ENCODE peak calls at places on chromosome 21, in ten cellular contexts. One of them, this sample, is unnamed.

GRCh38 chr21:21268885-21269284 is 270.7 kb downstream of the NCAM2 start:
- DNase-seq in cardiac muscle cell: no peak
- DNase-seq in A549: no peak
- DNase-seq in fibroblast of mammary gland: no peak
- DNase-seq in AG04450: no peak
- DNase-seq in IMR-90: no peak
- DNase-seq in esophagus squamous epithelium: no peak
- DNase-seq in endothelial cell of umbilical vein: no peak
- DNase-seq in ovary: no peak
- DNase-seq in lower leg skin: no peak
- DNase-seq in this sample: no peak

GRCh38 chr21:27301216-27301615 is 334.3 kb upstream of the ADAMTS5 start:
- DNase-seq in ovary: no peak
- DNase-seq in lower leg skin: no peak
- DNase-seq in fibroblast of mammary gland: peak
- DNase-seq in esophagus squamous epithelium: no peak
- DNase-seq in endothelial cell of umbilical vein: no peak
- DNase-seq in AG04450: peak
- DNase-seq in A549: no peak
- DNase-seq in cardiac muscle cell: no peak
- DNase-seq in IMR-90: peak
- DNase-seq in this sample: no peak

GRCh38 chr21:36156815-36157670 is at the start of gene DOP1B:
- DNase-seq in ovary: no peak
- DNase-seq in IMR-90: no peak
- DNase-seq in AG04450: no peak
- DNase-seq in lower leg skin: peak
- DNase-seq in esophagus squamous epithelium: no peak
- DNase-seq in A549: no peak
- DNase-seq in cardiac muscle cell: no peak
- DNase-seq in fibroblast of mammary gland: no peak
- DNase-seq in endothelial cell of umbilical vein: peak
- DNase-seq in this sample: peak

GRCh38 chr21:39863111-39863510 is 4.1 kb upstream of the PCP4 start:
- DNase-seq in A549: no peak
- DNase-seq in esophagus squamous epithelium: no peak
- DNase-seq in lower leg skin: no peak
- DNase-seq in IMR-90: no peak
- DNase-seq in fibroblast of mammary gland: no peak
- DNase-seq in AG04450: no peak
- DNase-seq in endothelial cell of umbilical vein: no peak
- DNase-seq in ovary: no peak
- DNase-seq in cardiac muscle cell: no peak
- DNase-seq in this sample: no peak

GRCh38 chr21:46054447-46054846 is 43.5 kb upstream of the COL6A2 start:
- DNase-seq in A549: no peak
- DNase-seq in endothelial cell of umbilical vein: no peak
- DNase-seq in lower leg skin: peak
- DNase-seq in ovary: peak
- DNase-seq in AG04450: no peak
- DNase-seq in IMR-90: peak
- DNase-seq in cardiac muscle cell: peak
- DNase-seq in esophagus squamous epithelium: no peak
- DNase-seq in fibroblast of mammary gland: peak
- DNase-seq in this sample: no peak

GRCh38 chr21:15928686-15929085 is 198.9 kb downstream of the USP25 start:
- DNase-seq in IMR-90: no peak
- DNase-seq in A549: no peak
- DNase-seq in esophagus squamous epithelium: no peak
- DNase-seq in cardiac muscle cell: no peak
- DNase-seq in ovary: no peak
- DNase-seq in lower leg skin: no peak
- DNase-seq in AG04450: no peak
- DNase-seq in fibroblast of mammary gland: peak
- DNase-seq in endothelial cell of umbilical vein: no peak
- DNase-seq in this sample: no peak

GRCh38 chr21:34807881-34808568 is 139.2 kb downstream of the CLIC6 start:
- DNase-seq in esophagus squamous epithelium: no peak
- DNase-seq in A549: peak
- DNase-seq in endothelial cell of umbilical vein: peak
- DNase-seq in AG04450: peak
- DNase-seq in fibroblast of mammary gland: peak
- DNase-seq in IMR-90: peak
- DNase-seq in lower leg skin: peak
- DNase-seq in ovary: peak
- DNase-seq in cardiac muscle cell: peak
- DNase-seq in this sample: no peak

GRCh38 chr21:35428041-35428400 is 378.9 kb upstream of the RUNX1 start:
- DNase-seq in endothelial cell of umbilical vein: no peak
- DNase-seq in lower leg skin: no peak
- DNase-seq in A549: no peak
- DNase-seq in IMR-90: peak
- DNase-seq in ovary: no peak
- DNase-seq in esophagus squamous epithelium: no peak
- DNase-seq in fibroblast of mammary gland: peak
- DNase-seq in cardiac muscle cell: peak
- DNase-seq in AG04450: no peak
- DNase-seq in this sample: no peak

GRCh38 chr21:27190601-27191000 is 223.7 kb upstream of the ADAMTS5 start:
- DNase-seq in IMR-90: peak
- DNase-seq in fibroblast of mammary gland: peak
- DNase-seq in esophagus squamous epithelium: no peak
- DNase-seq in lower leg skin: no peak
- DNase-seq in A549: no peak
- DNase-seq in ovary: no peak
- DNase-seq in AG04450: no peak
- DNase-seq in cardiac muscle cell: peak
- DNase-seq in endothelial cell of umbilical vein: no peak
- DNase-seq in this sample: no peak

GRCh38 chr21:31576428-31576827 is 83.1 kb upstream of the SOD1 start:
- DNase-seq in fibroblast of mammary gland: peak
- DNase-seq in ovary: no peak
- DNase-seq in cardiac muscle cell: peak
- DNase-seq in endothelial cell of umbilical vein: no peak
- DNase-seq in AG04450: no peak
- DNase-seq in esophagus squamous epithelium: no peak
- DNase-seq in lower leg skin: no peak
- DNase-seq in IMR-90: no peak
- DNase-seq in A549: no peak
- DNase-seq in this sample: no peak

GRCh38 chr21:29529139-29529538 is 230.4 kb downstream of the BACH1 start:
- DNase-seq in esophagus squamous epithelium: no peak
- DNase-seq in A549: no peak
- DNase-seq in fibroblast of mammary gland: no peak
- DNase-seq in AG04450: no peak
- DNase-seq in endothelial cell of umbilical vein: no peak
- DNase-seq in cardiac muscle cell: no peak
- DNase-seq in ovary: no peak
- DNase-seq in lower leg skin: no peak
- DNase-seq in IMR-90: no peak
- DNase-seq in this sample: no peak

GRCh38 chr21:15667010-15667409 is 62.8 kb upstream of the USP25 start:
- DNase-seq in fibroblast of mammary gland: peak
- DNase-seq in cardiac muscle cell: peak
- DNase-seq in A549: peak
- DNase-seq in esophagus squamous epithelium: no peak
- DNase-seq in endothelial cell of umbilical vein: no peak
- DNase-seq in lower leg skin: no peak
- DNase-seq in AG04450: no peak
- DNase-seq in ovary: no peak
- DNase-seq in IMR-90: peak
- DNase-seq in this sample: no peak

GRCh38 chr21:26423506-26423905 is 149.6 kb downstream of the CYYR1 start:
- DNase-seq in ovary: no peak
- DNase-seq in lower leg skin: no peak
- DNase-seq in cardiac muscle cell: no peak
- DNase-seq in A549: no peak
- DNase-seq in endothelial cell of umbilical vein: no peak
- DNase-seq in esophagus squamous epithelium: no peak
- DNase-seq in AG04450: no peak
- DNase-seq in fibroblast of mammary gland: no peak
- DNase-seq in IMR-90: no peak
- DNase-seq in this sample: no peak

GRCh38 chr21:34977333-34977732 is 71.8 kb downstream of the RUNX1 start:
- DNase-seq in lower leg skin: no peak
- DNase-seq in fibroblast of mammary gland: no peak
- DNase-seq in IMR-90: no peak
- DNase-seq in cardiac muscle cell: no peak
- DNase-seq in A549: no peak
- DNase-seq in endothelial cell of umbilical vein: no peak
- DNase-seq in esophagus squamous epithelium: no peak
- DNase-seq in ovary: no peak
- DNase-seq in AG04450: no peak
- DNase-seq in this sample: no peak

GRCh38 chr21:34524671-34525601 is 12.9 kb upstream of the KCNE1 start:
- DNase-seq in lower leg skin: no peak
- DNase-seq in endothelial cell of umbilical vein: peak
- DNase-seq in AG04450: no peak
- DNase-seq in A549: no peak
- DNase-seq in cardiac muscle cell: peak
- DNase-seq in ovary: no peak
- DNase-seq in fibroblast of mammary gland: peak
- DNase-seq in IMR-90: peak
- DNase-seq in esophagus squamous epithelium: no peak
- DNase-seq in this sample: peak

DNA sequence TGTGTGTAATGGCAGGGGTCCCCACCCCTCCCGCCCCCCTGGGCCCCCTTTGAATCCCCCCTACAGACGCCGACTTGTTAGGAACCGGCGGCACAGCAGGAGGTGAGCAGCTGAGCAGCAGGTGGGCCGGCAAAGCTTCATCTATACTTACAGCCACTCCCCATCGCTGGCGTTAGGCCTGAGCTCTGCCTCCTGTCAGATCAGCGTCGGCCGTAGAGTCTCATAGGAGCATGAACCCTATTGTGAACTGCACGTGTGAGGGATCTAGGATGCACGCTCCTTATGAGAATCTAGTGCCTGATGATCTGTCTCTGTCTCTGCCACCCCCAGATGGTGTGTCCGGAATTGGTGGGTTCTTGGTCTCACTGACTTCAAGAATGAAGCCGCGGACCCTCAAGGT is 14.9 kb upstream of the VPS26C start:
- DNase-seq in endothelial cell of umbilical vein: no peak
- DNase-seq in cardiac muscle cell: no peak
- DNase-seq in esophagus squamous epithelium: no peak
- DNase-seq in IMR-90: no peak
- DNase-seq in ovary: no peak
- DNase-seq in AG04450: no peak
- DNase-seq in A549: no peak
- DNase-seq in lower leg skin: no peak
- DNase-seq in fibroblast of mammary gland: no peak
- DNase-seq in this sample: peak
- H3K4me3 ChIP-seq in endothelial cell of umbilical vein: no peak
- H3K4me3 ChIP-seq in cardiac muscle cell: no peak
- H3K4me3 ChIP-seq in esophagus squamous epithelium: no peak
- H3K4me3 ChIP-seq in IMR-90: no peak
- H3K4me3 ChIP-seq in ovary: no peak
- H3K4me3 ChIP-seq in AG04450: no peak
- H3K4me3 ChIP-seq in A549: no peak
- H3K4me3 ChIP-seq in lower leg skin: no peak
- H3K4me3 ChIP-seq in fibroblast of mammary gland: no peak
- H3K4me3 ChIP-seq in this sample: no peak

DNA sequence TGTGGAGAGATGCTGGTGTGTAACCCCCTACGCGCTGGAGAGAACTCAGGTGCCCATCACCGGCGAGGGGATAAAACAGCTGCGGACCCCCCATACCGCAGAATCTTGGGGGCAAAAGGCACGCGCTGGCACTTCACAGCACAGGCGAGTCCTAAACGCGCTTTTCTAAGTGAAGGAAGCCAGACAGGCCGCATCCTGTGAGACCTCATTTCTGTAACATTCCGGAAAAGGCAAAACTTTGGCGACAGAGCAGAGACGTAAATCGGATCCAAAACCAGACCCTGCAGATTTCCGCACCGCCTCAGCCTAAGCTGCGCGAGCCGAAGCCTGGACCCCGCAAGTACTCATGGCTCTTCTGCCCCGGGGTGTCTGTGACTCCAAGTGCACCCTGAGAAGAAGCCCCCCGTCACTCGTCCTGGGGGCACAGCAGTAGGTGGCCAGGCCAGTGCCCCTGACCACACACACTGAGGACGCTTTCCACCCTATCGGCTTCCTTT is 60.9 kb downstream of the SLX9 start:
- DNase-seq in IMR-90: no peak
- DNase-seq in A549: no peak
- DNase-seq in cardiac muscle cell: no peak
- DNase-seq in fibroblast of mammary gland: no peak
- DNase-seq in esophagus squamous epithelium: no peak
- DNase-seq in ovary: no peak
- DNase-seq in AG04450: no peak
- DNase-seq in endothelial cell of umbilical vein: no peak
- DNase-seq in lower leg skin: no peak
- DNase-seq in this sample: no peak
- H3K4me3 ChIP-seq in IMR-90: no peak
- H3K4me3 ChIP-seq in A549: no peak
- H3K4me3 ChIP-seq in cardiac muscle cell: no peak
- H3K4me3 ChIP-seq in fibroblast of mammary gland: no peak
- H3K4me3 ChIP-seq in esophagus squamous epithelium: no peak
- H3K4me3 ChIP-seq in ovary: no peak
- H3K4me3 ChIP-seq in AG04450: no peak
- H3K4me3 ChIP-seq in endothelial cell of umbilical vein: no peak
- H3K4me3 ChIP-seq in lower leg skin: no peak
- H3K4me3 ChIP-seq in this sample: no peak

GRCh38 chr21:42227909-42228708 is 9.2 kb downstream of the ABCG1 start:
- DNase-seq in AG04450: peak
- DNase-seq in lower leg skin: peak
- DNase-seq in endothelial cell of umbilical vein: peak
- DNase-seq in IMR-90: peak
- DNase-seq in esophagus squamous epithelium: peak
- DNase-seq in fibroblast of mammary gland: peak
- DNase-seq in ovary: peak
- DNase-seq in cardiac muscle cell: peak
- DNase-seq in A549: peak
- DNase-seq in this sample: peak
- H3K4me3 ChIP-seq in AG04450: no peak
- H3K4me3 ChIP-seq in lower leg skin: no peak
- H3K4me3 ChIP-seq in endothelial cell of umbilical vein: no peak
- H3K4me3 ChIP-seq in IMR-90: no peak
- H3K4me3 ChIP-seq in esophagus squamous epithelium: no peak
- H3K4me3 ChIP-seq in fibroblast of mammary gland: no peak
- H3K4me3 ChIP-seq in ovary: no peak
- H3K4me3 ChIP-seq in cardiac muscle cell: no peak
- H3K4me3 ChIP-seq in A549: no peak
- H3K4me3 ChIP-seq in this sample: no peak

DNA sequence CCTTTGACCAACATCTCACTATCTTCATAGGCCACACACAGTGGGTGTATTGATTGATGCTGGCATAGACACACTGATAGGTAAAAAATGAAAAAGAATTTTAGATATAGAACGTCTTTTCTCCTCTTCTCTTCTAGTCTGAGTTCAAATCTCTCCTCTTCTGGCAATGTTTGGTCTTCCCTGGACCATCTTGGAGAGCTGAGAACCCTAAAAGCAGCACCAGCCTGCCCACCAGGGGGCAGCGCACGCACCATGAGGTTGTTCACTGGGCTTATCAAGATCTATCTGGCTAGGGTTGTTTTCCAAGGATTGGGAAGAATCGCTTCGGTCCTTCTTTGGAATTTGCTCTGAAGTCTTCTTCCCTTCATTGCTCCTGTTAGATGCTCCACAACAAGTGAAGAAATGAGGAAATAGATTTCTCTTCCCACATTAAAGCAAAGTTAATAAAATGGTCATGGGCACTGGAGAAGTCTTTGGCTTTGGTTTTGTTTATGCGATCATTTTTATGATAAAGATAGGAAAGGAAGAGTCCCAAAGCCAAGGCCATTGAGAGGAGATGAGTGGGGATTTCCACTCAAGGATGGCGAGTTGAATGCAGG is 104.0 kb upstream of the OLIG2 start:
- DNase-seq in ovary: no peak
- DNase-seq in esophagus squamous epithelium: no peak
- DNase-seq in endothelial cell of umbilical vein: peak
- DNase-seq in lower leg skin: no peak
- DNase-seq in IMR-90: peak
- DNase-seq in AG04450: no peak
- DNase-seq in fibroblast of mammary gland: peak
- DNase-seq in A549: peak
- DNase-seq in cardiac muscle cell: no peak
- DNase-seq in this sample: no peak
- H3K4me3 ChIP-seq in ovary: no peak
- H3K4me3 ChIP-seq in esophagus squamous epithelium: no peak
- H3K4me3 ChIP-seq in endothelial cell of umbilical vein: no peak
- H3K4me3 ChIP-seq in lower leg skin: no peak
- H3K4me3 ChIP-seq in IMR-90: no peak
- H3K4me3 ChIP-seq in AG04450: no peak
- H3K4me3 ChIP-seq in fibroblast of mammary gland: no peak
- H3K4me3 ChIP-seq in A549: no peak
- H3K4me3 ChIP-seq in cardiac muscle cell: no peak
- H3K4me3 ChIP-seq in this sample: no peak